ENCODE peak calls at places on chromosomes 4 and X, in eight cellular contexts. One of them, this sample, is unnamed.
A peak's percentile ranks its signal among the peaks of the same experiment; 100 is the strongest.

GRCh38 chrX:70554081-70554480 is 109.4 kb downstream of the DLG3 start:
- DNase-seq in HL-60: no peak
- DNase-seq in left ventricle myocardium inferior: no peak
- DNase-seq in fibroblast of lung: peak; percentile 64
- DNase-seq in tibial artery: no peak
- DNase-seq in colonic mucosa: no peak
- DNase-seq in IMR-90: peak; percentile 28
- DNase-seq in heart left ventricle: no peak
- DNase-seq in this sample: peak; percentile 17

GRCh38 chr4:90198086-90198847 is 71.1 kb downstream of the CCSER1 start:
- DNase-seq in colonic mucosa: no peak
- DNase-seq in HL-60: no peak
- DNase-seq in heart left ventricle: no peak
- DNase-seq in fibroblast of lung: no peak
- DNase-seq in left ventricle myocardium inferior: no peak
- DNase-seq in IMR-90: no peak
- DNase-seq in tibial artery: no peak
- DNase-seq in this sample: no peak

GRCh38 chr4:28724239-28724638 is 1863.6 kb downstream of the STIM2 start:
- DNase-seq in left ventricle myocardium inferior: no peak
- DNase-seq in colonic mucosa: no peak
- DNase-seq in tibial artery: no peak
- DNase-seq in IMR-90: no peak
- DNase-seq in HL-60: no peak
- DNase-seq in heart left ventricle: no peak
- DNase-seq in fibroblast of lung: no peak
- DNase-seq in this sample: no peak

GRCh38 chrX:129998006-129998405 is 15.6 kb downstream of the BCORL1 start:
- DNase-seq in fibroblast of lung: no peak
- DNase-seq in IMR-90: no peak
- DNase-seq in heart left ventricle: no peak
- DNase-seq in colonic mucosa: no peak
- DNase-seq in left ventricle myocardium inferior: no peak
- DNase-seq in HL-60: no peak
- DNase-seq in tibial artery: no peak
- DNase-seq in this sample: no peak

GRCh38 chr4:131370846-131371245 is 1778.2 kb upstream of the PCDH10 start:
- DNase-seq in heart left ventricle: no peak
- DNase-seq in tibial artery: no peak
- DNase-seq in left ventricle myocardium inferior: no peak
- DNase-seq in colonic mucosa: no peak
- DNase-seq in fibroblast of lung: no peak
- DNase-seq in HL-60: no peak
- DNase-seq in IMR-90: no peak
- DNase-seq in this sample: peak; percentile 1

GRCh38 chr4:84957509-84958420 is 8.7 kb downstream of the WDFY3 start:
- DNase-seq in HL-60: no peak
- DNase-seq in left ventricle myocardium inferior: no peak
- DNase-seq in tibial artery: no peak
- DNase-seq in colonic mucosa: no peak
- DNase-seq in IMR-90: no peak
- DNase-seq in heart left ventricle: no peak
- DNase-seq in fibroblast of lung: no peak
- DNase-seq in this sample: no peak

GRCh38 chrX:39504227-39504626 is 593.5 kb downstream of the BCOR start:
- DNase-seq in IMR-90: no peak
- DNase-seq in fibroblast of lung: no peak
- DNase-seq in heart left ventricle: no peak
- DNase-seq in tibial artery: no peak
- DNase-seq in colonic mucosa: no peak
- DNase-seq in HL-60: no peak
- DNase-seq in left ventricle myocardium inferior: no peak
- DNase-seq in this sample: no peak

GRCh38 chr4:41160856-41161255 is 53.5 kb downstream of the APBB2 start:
- DNase-seq in HL-60: no peak
- DNase-seq in tibial artery: no peak
- DNase-seq in heart left ventricle: no peak
- DNase-seq in IMR-90: peak; percentile 34
- DNase-seq in fibroblast of lung: peak; percentile 34
- DNase-seq in colonic mucosa: no peak
- DNase-seq in left ventricle myocardium inferior: no peak
- DNase-seq in this sample: peak; percentile 27

GRCh38 chr4:24991015-24991414 is 39.7 kb downstream of the LGI2 start:
- DNase-seq in fibroblast of lung: peak; percentile 15
- DNase-seq in tibial artery: no peak
- DNase-seq in colonic mucosa: no peak
- DNase-seq in IMR-90: peak; percentile 36
- DNase-seq in HL-60: no peak
- DNase-seq in left ventricle myocardium inferior: no peak
- DNase-seq in heart left ventricle: no peak
- DNase-seq in this sample: no peak

GRCh38 chrX:31209005-31209612 is 137.3 kb upstream of the FTHL17 start:
- DNase-seq in left ventricle myocardium inferior: no peak
- DNase-seq in HL-60: no peak
- DNase-seq in tibial artery: no peak
- DNase-seq in colonic mucosa: no peak
- DNase-seq in heart left ventricle: no peak
- DNase-seq in fibroblast of lung: no peak
- DNase-seq in IMR-90: peak; percentile 38
- DNase-seq in this sample: peak; percentile 10

GRCh38 chrX:38895775-38896174 is 94.5 kb downstream of the MID1IP1 start:
- DNase-seq in left ventricle myocardium inferior: no peak
- DNase-seq in HL-60: no peak
- DNase-seq in IMR-90: no peak
- DNase-seq in fibroblast of lung: no peak
- DNase-seq in tibial artery: no peak
- DNase-seq in colonic mucosa: no peak
- DNase-seq in heart left ventricle: no peak
- DNase-seq in this sample: no peak

GRCh38 chr4:99201687-99202086 is 17.4 kb downstream of the ADH6 start:
- DNase-seq in colonic mucosa: no peak
- DNase-seq in left ventricle myocardium inferior: no peak
- DNase-seq in fibroblast of lung: peak; percentile 87
- DNase-seq in tibial artery: no peak
- DNase-seq in IMR-90: peak; percentile 55
- DNase-seq in heart left ventricle: no peak
- DNase-seq in HL-60: no peak
- DNase-seq in this sample: no peak

GRCh38 chr4:101279377-101279871 is 67.9 kb downstream of the PPP3CA start:
- DNase-seq in HL-60: peak; percentile 9
- DNase-seq in heart left ventricle: peak; percentile 58
- DNase-seq in tibial artery: peak; percentile 42
- DNase-seq in left ventricle myocardium inferior: peak; percentile 36
- DNase-seq in colonic mucosa: peak; percentile 39
- DNase-seq in fibroblast of lung: peak; percentile 92
- DNase-seq in IMR-90: peak; percentile 97
- DNase-seq in this sample: no peak

GRCh38 chrX:134158821-134159512 is 78.0 kb upstream of the CCDC160 start:
- DNase-seq in fibroblast of lung: no peak
- DNase-seq in heart left ventricle: no peak
- DNase-seq in HL-60: no peak
- DNase-seq in colonic mucosa: no peak
- DNase-seq in tibial artery: no peak
- DNase-seq in IMR-90: no peak
- DNase-seq in left ventricle myocardium inferior: no peak
- DNase-seq in this sample: no peak

DNA sequence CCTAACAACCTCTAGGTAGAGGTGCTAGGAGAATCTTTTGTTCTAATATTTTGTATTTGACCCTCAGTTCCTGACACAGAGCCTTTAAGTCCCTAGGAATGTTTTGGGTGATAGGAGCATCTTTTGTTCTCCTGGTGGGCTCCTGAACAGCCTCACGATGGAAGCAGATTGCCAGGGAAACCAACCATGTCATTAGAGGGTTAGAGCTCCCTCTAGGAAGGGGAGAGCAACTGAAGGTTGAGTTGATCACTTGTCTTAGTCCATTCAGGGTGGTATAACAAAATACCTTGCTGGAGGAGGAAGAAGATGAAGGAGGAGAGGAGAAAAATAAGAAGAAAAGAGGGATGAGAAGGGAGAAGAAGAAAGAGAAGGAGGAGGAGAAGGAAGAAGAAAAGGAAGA is 9.2 kb downstream of the VCX start:
- DNase-seq in IMR-90: no peak
- DNase-seq in colonic mucosa: no peak
- DNase-seq in tibial artery: no peak
- DNase-seq in left ventricle myocardium inferior: no peak
- DNase-seq in heart left ventricle: no peak
- DNase-seq in HL-60: no peak
- DNase-seq in fibroblast of lung: no peak
- DNase-seq in this sample: no peak
- TF ChIP-seq CTCF in IMR-90: no peak
- TF ChIP-seq CTCF in colonic mucosa: no peak
- TF ChIP-seq CTCF in tibial artery: no peak
- TF ChIP-seq CTCF in left ventricle myocardium inferior: no peak
- TF ChIP-seq CTCF in heart left ventricle: no peak
- TF ChIP-seq CTCF in HL-60: no peak
- TF ChIP-seq CTCF in fibroblast of lung: no peak
- TF ChIP-seq CTCF in this sample: no peak

GRCh38 chr4:74111990-74112389 is 13.0 kb upstream of the CXCL2 start:
- DNase-seq in left ventricle myocardium inferior: no peak
- DNase-seq in tibial artery: peak; percentile 45
- DNase-seq in HL-60: no peak
- DNase-seq in IMR-90: peak; percentile 36
- DNase-seq in fibroblast of lung: peak; percentile 62
- DNase-seq in heart left ventricle: no peak
- DNase-seq in colonic mucosa: no peak
- DNase-seq in this sample: no peak

GRCh38 chr4:74111576-74111975 is 12.6 kb upstream of the CXCL2 start:
- DNase-seq in colonic mucosa: no peak
- DNase-seq in IMR-90: no peak
- DNase-seq in fibroblast of lung: no peak
- DNase-seq in tibial artery: no peak
- DNase-seq in HL-60: no peak
- DNase-seq in heart left ventricle: no peak
- DNase-seq in left ventricle myocardium inferior: no peak
- DNase-seq in this sample: no peak

GRCh38 chr4:74109894-74110605 is 11.1 kb upstream of the CXCL2 start:
- DNase-seq in left ventricle myocardium inferior: no peak
- DNase-seq in HL-60: no peak
- DNase-seq in IMR-90: peak; percentile 93
- DNase-seq in fibroblast of lung: peak; percentile 81
- DNase-seq in colonic mucosa: no peak
- DNase-seq in tibial artery: no peak
- DNase-seq in heart left ventricle: no peak
- DNase-seq in this sample: peak; percentile 52

GRCh38 chr4:74109116-74109791 is 10.3 kb upstream of the CXCL2 start:
- DNase-seq in IMR-90: peak; percentile 97
- DNase-seq in HL-60: peak; percentile 35
- DNase-seq in tibial artery: peak; percentile 55
- DNase-seq in fibroblast of lung: peak; percentile 98
- DNase-seq in heart left ventricle: peak; percentile 51
- DNase-seq in left ventricle myocardium inferior: peak; percentile 29
- DNase-seq in colonic mucosa: peak; percentile 56
- DNase-seq in this sample: peak; percentile 80

DNA sequence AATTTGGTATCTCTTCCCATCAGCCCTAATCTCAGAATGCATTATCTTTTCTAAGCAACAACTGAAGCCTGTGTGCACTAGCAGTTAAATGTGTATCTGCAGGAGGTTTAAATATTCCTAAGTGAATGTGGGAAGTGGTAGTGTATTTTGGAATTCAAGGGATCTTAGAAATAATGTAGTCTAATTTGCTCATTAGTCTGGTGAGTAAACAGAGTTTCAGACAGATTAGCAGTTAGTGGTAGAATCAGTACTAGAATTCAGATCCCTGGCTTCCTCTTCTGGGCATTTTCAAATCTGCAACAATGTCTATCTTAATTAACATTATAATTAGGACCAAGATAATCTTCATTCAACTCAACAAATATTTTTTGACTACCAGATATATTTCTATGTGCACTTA is 11.7 kb upstream of the CXCL2 start:
- DNase-seq in HL-60: no peak
- DNase-seq in left ventricle myocardium inferior: no peak
- DNase-seq in tibial artery: no peak
- DNase-seq in fibroblast of lung: no peak
- DNase-seq in colonic mucosa: no peak
- DNase-seq in IMR-90: no peak
- DNase-seq in heart left ventricle: no peak
- DNase-seq in this sample: no peak
- H3K27ac ChIP-seq in HL-60: no peak overlapping the region
- H3K27ac ChIP-seq in left ventricle myocardium inferior: peak overlapping the region; percentile 90
- H3K27ac ChIP-seq in tibial artery: peak overlapping the region; percentile 77
- H3K27ac ChIP-seq in fibroblast of lung: peak overlapping the region; percentile 74
- H3K27ac ChIP-seq in colonic mucosa: no peak overlapping the region
- H3K27ac ChIP-seq in IMR-90: no peak overlapping the region
- H3K27ac ChIP-seq in heart left ventricle: peak overlapping the region; percentile 84
- H3K27ac ChIP-seq in this sample: no peak overlapping the region

DNA sequence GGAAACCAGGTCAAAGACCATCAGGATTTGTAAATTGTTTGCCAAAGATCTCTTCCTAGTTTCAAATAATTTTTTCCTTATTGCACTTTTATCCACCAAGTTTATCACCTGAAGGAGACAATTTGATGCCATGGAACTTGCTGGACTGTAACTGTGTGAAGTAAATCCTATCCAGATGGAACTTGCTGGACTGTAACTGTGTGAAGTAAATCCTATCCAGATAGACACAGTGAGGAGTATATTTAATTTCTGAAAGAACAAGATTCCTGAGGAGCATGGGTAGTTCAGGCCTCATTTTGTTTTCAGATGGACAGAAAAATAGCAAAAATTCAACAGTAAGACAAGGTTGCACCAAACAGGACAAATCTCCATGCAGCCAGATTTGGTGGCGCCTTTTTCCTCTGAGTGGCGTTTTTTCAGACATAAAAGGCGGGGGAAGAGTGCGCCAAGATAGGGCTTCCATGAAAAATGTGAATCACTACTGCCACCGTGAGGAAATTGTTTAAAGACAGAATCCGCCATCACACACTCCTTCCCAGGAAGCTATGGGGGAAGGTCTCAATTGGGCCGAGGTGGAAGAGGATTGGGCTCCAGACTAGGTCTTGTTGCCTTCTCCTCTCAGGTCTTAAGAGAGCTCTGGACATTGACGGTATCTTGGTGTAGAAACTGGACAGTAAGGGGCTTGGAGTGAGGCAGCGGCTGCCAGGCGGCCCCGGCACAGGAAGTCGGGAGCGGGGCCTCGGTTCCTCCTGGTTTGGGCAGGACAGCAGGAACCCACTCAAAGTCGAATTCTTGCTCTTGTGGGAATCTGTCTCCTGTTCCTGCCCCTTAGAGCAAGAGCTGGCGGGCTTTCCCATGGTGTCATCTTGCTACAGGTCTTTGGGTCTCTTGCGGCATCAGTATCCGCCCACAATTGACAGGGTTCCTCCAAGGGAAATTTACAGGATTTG is 234.7 kb downstream of the OR13H1 start:
- DNase-seq in fibroblast of lung: no peak
- DNase-seq in heart left ventricle: peak; percentile 73
- DNase-seq in IMR-90: peak; percentile 76
- DNase-seq in left ventricle myocardium inferior: no peak
- DNase-seq in colonic mucosa: peak; percentile 88
- DNase-seq in HL-60: peak; percentile 75
- DNase-seq in tibial artery: no peak
- DNase-seq in this sample: no peak
- TF ChIP-seq CTCF in fibroblast of lung: no peak
- TF ChIP-seq CTCF in heart left ventricle: no peak
- TF ChIP-seq CTCF in IMR-90: peak; percentile 62
- TF ChIP-seq CTCF in left ventricle myocardium inferior: no peak
- TF ChIP-seq CTCF in colonic mucosa: peak; percentile 17
- TF ChIP-seq CTCF in HL-60: no peak
- TF ChIP-seq CTCF in tibial artery: no peak
- TF ChIP-seq CTCF in this sample: no peak

DNA sequence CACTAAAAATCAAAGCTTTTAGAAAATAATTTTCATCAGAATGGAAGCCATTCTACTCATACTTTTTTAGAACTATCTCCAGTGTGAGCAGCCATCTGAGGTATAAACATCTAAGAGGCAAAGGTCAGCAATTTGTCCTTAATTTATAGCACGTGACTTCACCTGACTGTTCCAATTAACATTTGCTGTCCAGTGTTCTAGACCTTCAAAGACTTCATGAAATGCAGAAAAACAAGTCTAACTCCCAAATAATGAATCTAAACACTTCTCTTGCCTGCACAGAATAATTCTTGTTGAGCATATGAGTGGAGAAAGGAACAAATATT is 12.0 kb downstream of the RFC1 start:
- DNase-seq in heart left ventricle: no peak
- DNase-seq in IMR-90: no peak
- DNase-seq in colonic mucosa: no peak
- DNase-seq in HL-60: no peak
- DNase-seq in fibroblast of lung: no peak
- DNase-seq in left ventricle myocardium inferior: no peak
- DNase-seq in tibial artery: no peak
- DNase-seq in this sample: no peak
- H3K27ac ChIP-seq in heart left ventricle: peak overlapping the region; percentile 64
- H3K27ac ChIP-seq in IMR-90: no peak overlapping the region
- H3K27ac ChIP-seq in colonic mucosa: peak overlapping the region; percentile 85
- H3K27ac ChIP-seq in HL-60: peak overlapping the region; percentile 62
- H3K27ac ChIP-seq in fibroblast of lung: peak overlapping the region; percentile 81
- H3K27ac ChIP-seq in left ventricle myocardium inferior: peak overlapping the region; percentile 76
- H3K27ac ChIP-seq in tibial artery: peak overlapping the region; percentile 35
- H3K27ac ChIP-seq in this sample: no peak overlapping the region

This sample was measured in RWPE1.